ENCODE peak calls at places on chromosomes 12 and 14, in four cellular contexts. P, B, N and Y are unnamed samples.
A peak's percentile ranks its signal among the peaks of the same experiment; 100 is the strongest.

GRCh38 chr14:72521968-72522741 is 371.7 kb downstream of the DPF3 start:
- DNase-seq in P (no peak), B (no peak), N (no peak), Y (no peak)

GRCh38 chr14:29264865-29265264 is 498.3 kb downstream of the FOXG1 start:
- DNase-seq in P (no peak), B (no peak), N (no peak), Y (no peak)

GRCh38 chr12:107983871-107984480 is 145.1 kb upstream of the WSCD2 start:
- DNase-seq in P (no peak), B (no peak), N (no peak), Y (no peak)

GRCh38 chr12:79690606-79691298 is at the start of gene PAWR:
- DNase-seq in P (peak; percentile 68), B (peak; percentile 76), N (peak; percentile 57), Y (peak; percentile 85)

GRCh38 chr12:13534242-13534641 is 337.7 kb downstream of the EMP1 start:
- DNase-seq in P (no peak), B (no peak), N (no peak), Y (no peak)

GRCh38 chr14:64572721-64573508 is 23.2 kb downstream of the PPP1R36 start:
- DNase-seq in P (no peak), B (no peak), N (no peak), Y (no peak)

GRCh38 chr12:107570721-107571120 is 114.9 kb upstream of the PWP1 start:
- DNase-seq in P (no peak), B (peak; percentile 17), N (no peak), Y (no peak)

GRCh38 chr12:111758120-111758561 is 8.6 kb upstream of the ALDH2 start:
- DNase-seq in P (peak; percentile 47), B (no peak), N (no peak), Y (no peak)

GRCh38 chr14:50082784-50083466 is 33.4 kb downstream of the VCPKMT start:
- DNase-seq in P (no peak), B (no peak), N (no peak), Y (no peak)

GRCh38 chr12:754238-754816 is 1.9 kb downstream of the WNK1 start:
- DNase-seq in P (no peak), B (peak; percentile 17), N (no peak), Y (no peak)

GRCh38 chr12:752673-753400 is 458 bp downstream of the WNK1 start:
- DNase-seq in P (peak; percentile 54), B (peak; percentile 59), N (peak; percentile 59), Y (peak; percentile 71)

GRCh38 chr12:754871-755562 is 2.6 kb downstream of the WNK1 start:
- DNase-seq in P (no peak), B (peak; percentile 66), N (no peak), Y (no peak)

GRCh38 chr12:751828-752672 is at the start of gene WNK1:
- DNase-seq in P (peak; percentile 97), B (peak; percentile 99), N (peak; percentile 97), Y (peak; percentile 97)

DNA sequence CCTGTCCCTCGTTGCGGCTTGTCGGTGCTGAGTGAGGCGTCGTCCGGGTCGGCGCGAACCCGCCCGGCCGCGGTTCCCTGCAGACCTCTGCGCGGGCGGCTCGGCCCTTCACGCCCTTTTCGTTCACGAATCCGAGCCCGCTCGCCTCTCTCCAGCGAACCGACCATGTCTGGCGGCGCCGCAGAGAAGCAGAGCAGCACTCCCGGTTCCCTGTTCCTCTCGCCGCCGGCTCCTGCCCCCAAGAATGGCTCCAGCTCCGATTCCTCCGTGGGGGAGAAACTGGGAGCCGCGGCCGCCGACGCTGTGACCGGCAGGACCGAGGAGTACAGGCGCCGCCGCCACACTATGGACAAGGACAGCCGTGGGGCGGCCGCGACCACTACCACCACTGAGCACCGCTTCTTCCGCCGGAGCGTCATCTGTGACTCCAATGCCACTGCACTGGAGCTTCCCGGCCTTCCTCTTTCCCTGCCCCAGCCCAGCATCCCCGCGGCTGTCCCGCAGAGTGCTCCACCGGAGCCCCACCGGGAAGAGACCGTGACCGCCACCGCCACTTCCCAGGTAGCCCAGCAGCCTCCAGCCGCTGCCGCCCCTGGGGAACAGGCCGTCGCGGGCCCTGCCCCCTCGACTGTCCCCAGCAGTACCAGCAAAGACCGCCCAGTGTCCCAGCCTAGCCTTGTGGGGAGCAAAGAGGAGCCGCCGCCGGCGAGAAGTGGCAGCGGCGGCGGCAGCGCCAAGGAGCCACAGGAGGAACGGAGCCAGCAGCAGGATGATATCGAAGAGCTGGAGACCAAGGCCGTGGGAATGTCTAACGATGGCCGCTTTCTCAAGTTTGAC is 1.2 kb downstream of the WNK1 start:
- DNase-seq in P (peak; percentile 54), B (peak; percentile 32), N (peak; percentile 51), Y (peak; percentile 59)
- TF ChIP-seq CTCF in P (no peak), B (no peak), N (peak; percentile 38), Y (no peak)

GRCh38 chr12:131408036-131408365 is 302.9 kb upstream of the SFSWAP start:
- DNase-seq in P (no peak), B (no peak), N (no peak), Y (no peak)

GRCh38 chr12:131407221-131408035 is 303.5 kb upstream of the SFSWAP start:
- DNase-seq in P (no peak), B (no peak), N (no peak), Y (no peak)

GRCh38 chr12:131402781-131403396 is 308.0 kb upstream of the SFSWAP start:
- DNase-seq in P (no peak), B (no peak), N (no peak), Y (no peak)

GRCh38 chr12:131404705-131405104 is 306.2 kb upstream of the SFSWAP start:
- DNase-seq in P (no peak), B (no peak), N (no peak), Y (no peak)

DNA sequence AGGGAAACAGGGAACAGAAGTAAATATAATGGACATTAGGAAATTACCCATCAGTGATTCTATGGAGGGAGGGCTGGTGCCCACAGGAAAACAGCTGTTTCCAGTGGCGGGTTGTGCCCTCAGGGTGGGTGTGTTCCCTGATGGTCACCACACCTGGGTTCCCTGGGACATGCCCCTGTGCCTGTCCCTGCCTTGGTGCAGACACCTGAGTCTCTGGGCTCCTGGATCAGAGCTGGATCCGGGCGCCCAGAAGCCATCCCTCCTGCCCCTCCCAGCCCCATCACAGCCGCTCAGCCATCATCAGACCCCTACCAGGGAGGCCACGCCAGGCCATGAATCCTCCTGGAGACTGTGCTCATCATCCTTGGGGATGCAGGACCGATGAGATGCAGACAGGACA is 307.2 kb upstream of the SFSWAP start:
- DNase-seq in P (no peak), B (no peak), N (no peak), Y (no peak)
- TF ChIP-seq CTCF in P (no peak), B (no peak), N (no peak), Y (no peak)

DNA sequence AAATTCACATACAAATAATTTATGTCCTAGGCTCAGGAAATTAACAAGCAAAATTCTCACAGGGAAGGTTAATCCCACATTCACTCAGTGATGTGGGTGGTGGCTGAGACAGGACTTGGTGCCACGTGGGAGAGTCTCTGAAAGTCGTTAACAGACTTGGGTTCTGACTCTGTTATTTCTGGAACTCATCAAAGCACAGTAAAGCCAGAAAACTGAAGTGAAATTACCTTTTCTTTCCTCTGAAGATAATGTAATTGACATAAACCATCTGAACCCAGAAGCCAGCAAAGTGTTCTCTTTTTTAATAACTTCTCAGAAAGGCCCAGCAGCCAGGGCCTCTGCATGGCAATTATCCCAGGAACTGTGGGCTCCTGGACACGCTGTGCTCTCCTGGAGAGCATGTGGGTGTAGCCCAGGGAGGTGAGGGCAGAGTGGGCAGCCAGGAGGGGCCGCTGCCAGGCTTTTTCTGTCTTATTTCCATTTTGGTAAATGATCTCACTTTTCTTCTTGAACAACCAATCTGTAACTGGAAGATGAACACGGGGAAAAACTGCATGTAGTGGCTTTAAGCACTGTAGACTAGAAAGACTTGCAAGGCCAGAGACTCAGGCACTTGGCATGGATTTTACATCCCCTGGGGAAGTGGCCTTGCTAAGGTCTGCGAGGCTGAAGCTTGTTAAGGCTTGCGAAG is 444.1 kb upstream of the TMEM132C start:
- DNase-seq in P (no peak), B (no peak), N (no peak), Y (no peak)
- TF ChIP-seq CTCF in P (no peak), B (no peak), N (no peak), Y (no peak)

DNA sequence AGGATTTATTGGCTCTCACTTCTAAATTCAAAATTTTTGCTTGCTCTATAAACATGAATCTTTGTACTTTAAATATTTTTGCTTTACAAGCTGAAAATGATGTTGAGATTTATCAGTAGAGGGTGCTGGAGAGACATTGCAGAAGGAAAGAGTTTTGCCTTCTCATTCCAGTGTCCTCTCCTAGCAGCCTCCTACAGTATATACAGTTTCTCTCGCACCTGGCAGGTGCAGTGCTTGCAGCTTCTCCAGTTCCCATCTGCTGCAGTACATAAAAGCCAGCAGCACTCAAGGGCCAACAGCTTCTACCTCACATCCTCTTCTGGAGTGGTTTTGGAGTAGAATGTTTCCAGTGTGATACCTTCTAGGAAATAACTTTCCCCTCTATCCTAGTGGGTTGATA is 601.8 kb upstream of the ATXN7L3B start:
- DNase-seq in P (no peak), B (no peak), N (no peak), Y (no peak)
- TF ChIP-seq CTCF in P (no peak), B (no peak), N (no peak), Y (peak; percentile 15)